ENCODE peak calls at places on chromosomes 7 and 10, in six cellular contexts. C is brain microvascular endothelial cell, N is lower lobe of right lung, K is mesenchymal stem cell, D is tibial artery, M is right atrium auricular region. G is an unnamed sample.

GRCh38 chr10:76675951-76676587 is 961.5 kb downstream of the KCNMA1 start:
- DNase-seq in C (no peak), N (no peak), K (no peak), D (peak; percentile 86), M (peak; percentile 87), G (peak; percentile 38)

GRCh38 chr7:156759143-156759542 is 118.6 kb downstream of the RNF32 start:
- DNase-seq in C (no peak), N (no peak), K (no peak), D (no peak), M (no peak), G (no peak)

GRCh38 chr7:37930226-37930948 is 9.9 kb downstream of the EPDR1 start:
- DNase-seq in C (peak; percentile 45), N (no peak), K (no peak), D (no peak), M (no peak), G (no peak)

GRCh38 chr10:84358743-84359142 is 30.4 kb downstream of the CCSER2 start:
- DNase-seq in C (no peak), N (no peak), K (no peak), D (no peak), M (no peak), G (no peak)

GRCh38 chr7:18289801-18290200 is 205.7 kb upstream of the HDAC9 start:
- DNase-seq in C (no peak), N (no peak), K (no peak), D (no peak), M (no peak), G (no peak)

GRCh38 chr10:4120454-4120853 is 335.4 kb upstream of the KLF6 start:
- DNase-seq in C (no peak), N (no peak), K (peak; percentile 76), D (no peak), M (no peak), G (no peak)

GRCh38 chr10:97849491-97850402 is at the start of gene GOLGA7B:
- DNase-seq in C (no peak), N (peak; percentile 61), K (peak; percentile 24), D (no peak), M (no peak), G (no peak)

GRCh38 chr7:137987968-137988367 is 13.9 kb downstream of the CREB3L2 start:
- DNase-seq in C (no peak), N (no peak), K (no peak), D (peak; percentile 19), M (no peak), G (no peak)

GRCh38 chr7:150357771-150358427 is 10.7 kb upstream of the REPIN1 start:
- DNase-seq in C (no peak), N (no peak), K (peak; percentile 80), D (no peak), M (no peak), G (no peak)

GRCh38 chr10:42982886-42983594 is 93.8 kb upstream of the RET start:
- DNase-seq in C (no peak), N (peak; percentile 39), K (no peak), D (no peak), M (peak; percentile 18), G (no peak)

GRCh38 chr10:123287594-123288247 is 133.5 kb downstream of the BUB3 start:
- DNase-seq in C (peak; percentile 7), N (no peak), K (no peak), D (no peak), M (no peak), G (peak; percentile 1)
- H3K27ac ChIP-seq in C (no peak overlapping the region), N (no peak overlapping the region), K (no peak overlapping the region), D (no peak overlapping the region), M (no peak overlapping the region), G (no peak overlapping the region)

GRCh38 chr7:75645570-75645969 is 93.2 kb downstream of the HIP1 start:
- DNase-seq in C (no peak), N (no peak), K (no peak), D (no peak), M (no peak), G (no peak)
- H3K27ac ChIP-seq in C (no peak overlapping the region), N (no peak overlapping the region), K (no peak overlapping the region), D (no peak overlapping the region), M (no peak overlapping the region), G (no peak overlapping the region)

GRCh38 chr10:13712799-13713581 is 126.2 kb downstream of the PRPF18 start:
- DNase-seq in C (peak; percentile 98), N (peak; percentile 83), K (peak; percentile 99), D (peak; percentile 81), M (peak; percentile 90), G (no peak)

GRCh38 chr10:13707156-13707881 is 120.6 kb downstream of the PRPF18 start:
- DNase-seq in C (peak; percentile 85), N (peak; percentile 58), K (peak; percentile 90), D (peak; percentile 81), M (peak; percentile 90), G (peak; percentile 57)

GRCh38 chr10:13711281-13711680 is 124.5 kb downstream of the PRPF18 start:
- DNase-seq in C (no peak), N (no peak), K (no peak), D (no peak), M (no peak), G (no peak)

GRCh38 chr10:13708256-13708990 is 121.7 kb downstream of the PRPF18 start:
- DNase-seq in C (no peak), N (no peak), K (peak; percentile 54), D (no peak), M (no peak), G (no peak)

DNA sequence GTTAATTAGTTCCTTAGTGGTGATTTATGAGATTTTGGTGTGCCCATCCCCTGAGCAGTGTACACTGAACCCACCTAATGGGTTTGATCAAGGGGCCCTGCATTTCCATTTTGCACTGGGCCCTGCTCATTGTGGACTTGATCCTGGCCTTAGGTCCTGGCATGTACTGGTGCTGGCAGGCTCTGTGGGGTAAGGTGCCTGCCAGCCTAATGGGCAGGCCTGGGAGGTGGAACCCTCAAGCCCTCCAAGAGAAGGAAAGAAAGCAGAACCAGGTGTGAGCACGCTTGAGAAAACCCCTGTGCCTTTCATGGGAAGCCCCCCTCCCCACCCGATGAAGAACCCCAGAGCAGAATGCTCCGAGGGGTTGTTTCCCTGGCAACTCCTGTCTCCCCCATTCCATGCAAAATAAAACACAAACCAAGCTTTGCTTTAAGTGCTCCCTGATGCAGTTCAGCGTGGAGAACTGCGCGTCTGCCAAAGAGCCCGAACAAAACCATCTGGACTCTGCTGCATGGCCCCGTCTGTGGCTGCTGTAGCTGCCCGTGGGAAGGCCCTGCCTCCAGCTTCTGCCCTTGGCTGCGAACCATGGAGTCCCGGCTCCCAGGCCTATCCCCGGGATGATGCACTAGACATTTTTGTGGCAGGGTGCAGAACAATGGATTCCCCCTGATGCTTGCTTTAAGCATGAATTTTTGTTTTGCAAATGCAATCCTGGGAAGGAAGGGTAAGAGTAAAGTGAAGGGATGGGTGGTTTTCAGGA is 123.3 kb downstream of the PRPF18 start:
- DNase-seq in C (no peak), N (no peak), K (no peak), D (no peak), M (no peak), G (no peak)
- H3K27ac ChIP-seq in C (no peak overlapping the region), N (no peak overlapping the region), K (no peak overlapping the region), D (no peak overlapping the region), M (no peak overlapping the region), G (no peak overlapping the region)

GRCh38 chr7:111903797-111904196 is 302.4 kb downstream of the DOCK4 start:
- DNase-seq in C (no peak), N (no peak), K (peak; percentile 20), D (no peak), M (no peak), G (no peak)

GRCh38 chr7:111895049-111895448 is 311.1 kb downstream of the DOCK4 start:
- DNase-seq in C (no peak), N (no peak), K (no peak), D (no peak), M (no peak), G (no peak)

GRCh38 chr7:111903016-111903415 is 303.2 kb downstream of the DOCK4 start:
- DNase-seq in C (no peak), N (no peak), K (no peak), D (no peak), M (no peak), G (no peak)

GRCh38 chr7:111894518-111894917 is 311.7 kb downstream of the DOCK4 start:
- DNase-seq in C (no peak), N (no peak), K (no peak), D (no peak), M (no peak), G (no peak)

GRCh38 chr7:111900283-111900682 is 305.9 kb downstream of the DOCK4 start:
- DNase-seq in C (no peak), N (no peak), K (no peak), D (no peak), M (no peak), G (no peak)
- H3K27ac ChIP-seq in C (no peak overlapping the region), N (no peak overlapping the region), K (no peak overlapping the region), D (no peak overlapping the region), M (no peak overlapping the region), G (no peak overlapping the region)

GRCh38 chr7:151793531-151793935 is 83.4 kb downstream of the PRKAG2 start:
- DNase-seq in C (no peak), N (peak; percentile 87), K (no peak), D (peak; percentile 64), M (peak; percentile 83), G (no peak)
- H3K27ac ChIP-seq in C (no peak overlapping the region), N (peak overlapping the region; percentile 80), K (no peak overlapping the region), D (no peak overlapping the region), M (peak overlapping the region; percentile 40), G (no peak overlapping the region)

DNA sequence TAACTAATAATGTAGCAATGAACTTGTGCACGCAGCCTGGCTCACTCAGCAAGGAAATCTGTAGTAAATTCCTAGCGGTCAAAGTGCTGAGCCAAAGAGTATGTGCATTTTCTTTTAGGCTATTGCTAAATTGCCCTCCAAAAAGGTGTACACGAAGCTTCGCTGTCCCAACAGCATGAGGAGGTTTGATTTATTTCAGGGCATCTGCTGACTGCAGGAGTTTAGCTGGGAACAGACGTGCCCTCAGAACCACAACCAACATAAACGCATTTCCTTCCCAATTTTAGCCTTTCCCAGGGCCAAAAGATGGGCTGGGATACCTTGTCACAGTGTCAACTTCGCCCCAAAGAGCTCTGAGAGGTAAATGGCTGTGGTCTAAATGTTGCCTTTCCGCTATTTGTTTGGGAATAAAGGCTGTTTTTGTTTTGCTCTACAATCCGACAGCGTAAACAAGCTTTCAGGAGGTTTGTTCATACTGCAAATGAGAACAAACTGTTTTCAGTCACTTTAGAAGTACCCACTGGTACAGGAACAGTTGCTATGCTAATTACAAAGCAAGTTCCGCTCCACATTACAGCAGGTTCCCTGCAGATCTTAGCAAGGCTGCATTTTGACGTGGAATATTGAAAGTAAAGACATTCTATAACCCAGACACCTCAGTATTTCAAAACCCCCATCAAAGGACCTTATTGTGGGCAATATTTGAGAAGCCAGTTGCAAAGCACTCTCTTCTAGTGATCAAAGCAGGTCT is 16.7 kb downstream of the VSIR start:
- DNase-seq in C (no peak), N (no peak), K (no peak), D (no peak), M (no peak), G (no peak)
- H3K27ac ChIP-seq in C (no peak overlapping the region), N (peak overlapping the region; percentile 80), K (no peak overlapping the region), D (no peak overlapping the region), M (no peak overlapping the region), G (peak overlapping the region; percentile 93)

GRCh38 chr10:69897417-69897816 is 95.7 kb downstream of the COL13A1 start:
- DNase-seq in C (no peak), N (no peak), K (no peak), D (no peak), M (no peak), G (no peak)
- H3K27ac ChIP-seq in C (no peak overlapping the region), N (no peak overlapping the region), K (no peak overlapping the region), D (no peak overlapping the region), M (no peak overlapping the region), G (no peak overlapping the region)

DNA sequence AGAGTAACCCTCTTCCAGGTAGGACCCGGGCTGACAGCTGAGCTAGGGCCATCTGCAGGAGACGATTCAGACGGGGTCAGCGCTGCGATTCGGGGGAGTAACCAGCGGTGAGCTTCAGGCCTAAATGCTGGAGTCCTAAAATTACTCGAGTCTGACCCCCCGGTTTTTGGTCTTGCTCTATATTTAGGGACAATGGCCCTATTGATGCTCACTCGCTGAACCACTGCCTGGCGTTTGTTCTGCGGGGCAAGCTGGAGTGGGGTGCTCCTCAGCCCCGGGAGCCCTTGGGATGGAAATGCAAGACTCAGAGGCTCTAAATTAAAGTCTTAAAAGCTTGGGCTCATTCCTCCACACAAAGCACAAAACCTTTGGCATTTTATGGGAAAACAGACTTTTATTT is 120.0 kb downstream of the PRKAG2 start:
- DNase-seq in C (no peak), N (no peak), K (no peak), D (no peak), M (no peak), G (no peak)
- H3K27ac ChIP-seq in C (no peak overlapping the region), N (no peak overlapping the region), K (peak overlapping the region; percentile 39), D (no peak overlapping the region), M (no peak overlapping the region), G (peak overlapping the region; percentile 1)

G was measured in caudate nucleus.